ENCODE peak calls at places on chromosomes 13 and 19, in nine cellular contexts. One of them, this sample, is unnamed.

GRCh38 chr13:101868585-101869469 is 416.4 kb downstream of the ITGBL1 start:
- DNase-seq in T1000: no peak
- DNase-seq in mesendoderm: no peak
- DNase-seq in ovary: no peak
- DNase-seq in stromal cell of bone marrow: no peak
- DNase-seq in glutamatergic neuron: no peak
- DNase-seq in stimulated activated CD4-positive, alpha-beta T cell treated with anti-CD3 and anti-CD28 coated beads, Interleukin-4, amount 100 ng/mL, for 24 hours: no peak
- DNase-seq in progenitor cell of endocrine pancreas: no peak
- DNase-seq in hippocampal formation: no peak
- DNase-seq in this sample: no peak

GRCh38 chr19:42080764-42081375 is 4.9 kb downstream of the ZNF574 start:
- DNase-seq in T1000: no peak
- DNase-seq in mesendoderm: no peak
- DNase-seq in ovary: no peak
- DNase-seq in stromal cell of bone marrow: no peak
- DNase-seq in glutamatergic neuron: no peak
- DNase-seq in stimulated activated CD4-positive, alpha-beta T cell treated with anti-CD3 and anti-CD28 coated beads, Interleukin-4, amount 100 ng/mL, for 24 hours: no peak
- DNase-seq in progenitor cell of endocrine pancreas: no peak
- DNase-seq in hippocampal formation: no peak
- DNase-seq in this sample: no peak

GRCh38 chr13:51933466-51934058 is 71.8 kb downstream of the CCDC70 start:
- DNase-seq in T1000: no peak
- DNase-seq in mesendoderm: no peak
- DNase-seq in ovary: no peak
- DNase-seq in stromal cell of bone marrow: no peak
- DNase-seq in glutamatergic neuron: no peak
- DNase-seq in stimulated activated CD4-positive, alpha-beta T cell treated with anti-CD3 and anti-CD28 coated beads, Interleukin-4, amount 100 ng/mL, for 24 hours: no peak
- DNase-seq in progenitor cell of endocrine pancreas: no peak
- DNase-seq in hippocampal formation: no peak
- DNase-seq in this sample: no peak

GRCh38 chr19:31641591-31641990 is 292.4 kb upstream of the TSHZ3 start:
- DNase-seq in T1000: no peak
- DNase-seq in mesendoderm: no peak
- DNase-seq in ovary: no peak
- DNase-seq in stromal cell of bone marrow: no peak
- DNase-seq in glutamatergic neuron: no peak
- DNase-seq in stimulated activated CD4-positive, alpha-beta T cell treated with anti-CD3 and anti-CD28 coated beads, Interleukin-4, amount 100 ng/mL, for 24 hours: no peak
- DNase-seq in progenitor cell of endocrine pancreas: no peak
- DNase-seq in hippocampal formation: no peak
- DNase-seq in this sample: no peak

GRCh38 chr13:41384749-41385503 is 72.4 kb upstream of the RGCC start:
- DNase-seq in T1000: no peak
- DNase-seq in mesendoderm: peak
- DNase-seq in ovary: no peak
- DNase-seq in stromal cell of bone marrow: no peak
- DNase-seq in glutamatergic neuron: no peak
- DNase-seq in stimulated activated CD4-positive, alpha-beta T cell treated with anti-CD3 and anti-CD28 coated beads, Interleukin-4, amount 100 ng/mL, for 24 hours: no peak
- DNase-seq in progenitor cell of endocrine pancreas: no peak
- DNase-seq in hippocampal formation: no peak
- DNase-seq in this sample: no peak

GRCh38 chr13:81442904-81443303 is 1102.0 kb upstream of the SPRY2 start:
- DNase-seq in T1000: no peak
- DNase-seq in mesendoderm: no peak
- DNase-seq in ovary: no peak
- DNase-seq in stromal cell of bone marrow: no peak
- DNase-seq in glutamatergic neuron: no peak
- DNase-seq in stimulated activated CD4-positive, alpha-beta T cell treated with anti-CD3 and anti-CD28 coated beads, Interleukin-4, amount 100 ng/mL, for 24 hours: no peak
- DNase-seq in progenitor cell of endocrine pancreas: no peak
- DNase-seq in hippocampal formation: no peak
- DNase-seq in this sample: no peak

GRCh38 chr13:93847162-93847561 is 620.6 kb downstream of the GPC6 start:
- DNase-seq in T1000: no peak
- DNase-seq in mesendoderm: no peak
- DNase-seq in ovary: no peak
- DNase-seq in stromal cell of bone marrow: peak
- DNase-seq in glutamatergic neuron: no peak
- DNase-seq in stimulated activated CD4-positive, alpha-beta T cell treated with anti-CD3 and anti-CD28 coated beads, Interleukin-4, amount 100 ng/mL, for 24 hours: no peak
- DNase-seq in progenitor cell of endocrine pancreas: no peak
- DNase-seq in hippocampal formation: no peak
- DNase-seq in this sample: peak

GRCh38 chr13:95355491-95355890 is 54.2 kb upstream of the ABCC4 start:
- DNase-seq in T1000: no peak
- DNase-seq in mesendoderm: no peak
- DNase-seq in ovary: no peak
- DNase-seq in stromal cell of bone marrow: peak
- DNase-seq in glutamatergic neuron: no peak
- DNase-seq in stimulated activated CD4-positive, alpha-beta T cell treated with anti-CD3 and anti-CD28 coated beads, Interleukin-4, amount 100 ng/mL, for 24 hours: no peak
- DNase-seq in progenitor cell of endocrine pancreas: no peak
- DNase-seq in hippocampal formation: no peak
- DNase-seq in this sample: no peak

GRCh38 chr13:43041368-43041921 is 18.1 kb downstream of the DNAJC15 start:
- DNase-seq in T1000: no peak
- DNase-seq in mesendoderm: no peak
- DNase-seq in ovary: no peak
- DNase-seq in stromal cell of bone marrow: no peak
- DNase-seq in glutamatergic neuron: no peak
- DNase-seq in stimulated activated CD4-positive, alpha-beta T cell treated with anti-CD3 and anti-CD28 coated beads, Interleukin-4, amount 100 ng/mL, for 24 hours: no peak
- DNase-seq in progenitor cell of endocrine pancreas: no peak
- DNase-seq in hippocampal formation: no peak
- DNase-seq in this sample: no peak

GRCh38 chr19:23056516-23056915 is 53.5 kb upstream of the ZNF728 start:
- DNase-seq in T1000: no peak
- DNase-seq in mesendoderm: no peak
- DNase-seq in ovary: no peak
- DNase-seq in stromal cell of bone marrow: no peak
- DNase-seq in glutamatergic neuron: no peak
- DNase-seq in stimulated activated CD4-positive, alpha-beta T cell treated with anti-CD3 and anti-CD28 coated beads, Interleukin-4, amount 100 ng/mL, for 24 hours: no peak
- DNase-seq in progenitor cell of endocrine pancreas: no peak
- DNase-seq in hippocampal formation: no peak
- DNase-seq in this sample: no peak

GRCh38 chr13:94658926-94659649 is 53.3 kb downstream of the SOX21 start:
- DNase-seq in T1000: no peak
- DNase-seq in mesendoderm: peak
- DNase-seq in ovary: no peak
- DNase-seq in stromal cell of bone marrow: no peak
- DNase-seq in glutamatergic neuron: no peak
- DNase-seq in stimulated activated CD4-positive, alpha-beta T cell treated with anti-CD3 and anti-CD28 coated beads, Interleukin-4, amount 100 ng/mL, for 24 hours: no peak
- DNase-seq in progenitor cell of endocrine pancreas: no peak
- DNase-seq in hippocampal formation: no peak
- DNase-seq in this sample: no peak

GRCh38 chr19:55525289-55526101 is 11.4 kb downstream of the SBK2 start:
- DNase-seq in T1000: no peak
- DNase-seq in mesendoderm: peak
- DNase-seq in ovary: no peak
- DNase-seq in stromal cell of bone marrow: no peak
- DNase-seq in glutamatergic neuron: no peak
- DNase-seq in stimulated activated CD4-positive, alpha-beta T cell treated with anti-CD3 and anti-CD28 coated beads, Interleukin-4, amount 100 ng/mL, for 24 hours: no peak
- DNase-seq in progenitor cell of endocrine pancreas: no peak
- DNase-seq in hippocampal formation: no peak
- DNase-seq in this sample: no peak

GRCh38 chr19:14138576-14139265 is 2.3 kb upstream of the ASF1B start:
- DNase-seq in T1000: no peak
- DNase-seq in mesendoderm: no peak
- DNase-seq in ovary: no peak
- DNase-seq in stromal cell of bone marrow: peak
- DNase-seq in glutamatergic neuron: no peak
- DNase-seq in stimulated activated CD4-positive, alpha-beta T cell treated with anti-CD3 and anti-CD28 coated beads, Interleukin-4, amount 100 ng/mL, for 24 hours: no peak
- DNase-seq in progenitor cell of endocrine pancreas: no peak
- DNase-seq in hippocampal formation: peak
- DNase-seq in this sample: no peak

GRCh38 chr19:15432629-15433518 is 14.1 kb upstream of the AKAP8L start:
- DNase-seq in T1000: peak
- DNase-seq in mesendoderm: peak
- DNase-seq in ovary: peak
- DNase-seq in stromal cell of bone marrow: peak
- DNase-seq in glutamatergic neuron: peak
- DNase-seq in stimulated activated CD4-positive, alpha-beta T cell treated with anti-CD3 and anti-CD28 coated beads, Interleukin-4, amount 100 ng/mL, for 24 hours: peak
- DNase-seq in progenitor cell of endocrine pancreas: peak
- DNase-seq in hippocampal formation: peak
- DNase-seq in this sample: peak

GRCh38 chr19:37692956-37693660 is 26.5 kb downstream of the ZNF607 start:
- DNase-seq in T1000: no peak
- DNase-seq in mesendoderm: no peak
- DNase-seq in ovary: no peak
- DNase-seq in stromal cell of bone marrow: no peak
- DNase-seq in glutamatergic neuron: no peak
- DNase-seq in stimulated activated CD4-positive, alpha-beta T cell treated with anti-CD3 and anti-CD28 coated beads, Interleukin-4, amount 100 ng/mL, for 24 hours: no peak
- DNase-seq in progenitor cell of endocrine pancreas: no peak
- DNase-seq in hippocampal formation: peak
- DNase-seq in this sample: no peak

GRCh38 chr13:40179882-40180281 is 486.6 kb downstream of the FOXO1 start:
- DNase-seq in T1000: no peak
- DNase-seq in mesendoderm: no peak
- DNase-seq in ovary: no peak
- DNase-seq in stromal cell of bone marrow: no peak
- DNase-seq in glutamatergic neuron: no peak
- DNase-seq in stimulated activated CD4-positive, alpha-beta T cell treated with anti-CD3 and anti-CD28 coated beads, Interleukin-4, amount 100 ng/mL, for 24 hours: no peak
- DNase-seq in progenitor cell of endocrine pancreas: no peak
- DNase-seq in hippocampal formation: no peak
- DNase-seq in this sample: no peak

GRCh38 chr13:80199585-80200292 is 141.2 kb downstream of the SPRY2 start:
- DNase-seq in T1000: no peak
- DNase-seq in mesendoderm: no peak
- DNase-seq in ovary: no peak
- DNase-seq in stromal cell of bone marrow: no peak
- DNase-seq in glutamatergic neuron: no peak
- DNase-seq in stimulated activated CD4-positive, alpha-beta T cell treated with anti-CD3 and anti-CD28 coated beads, Interleukin-4, amount 100 ng/mL, for 24 hours: no peak
- DNase-seq in progenitor cell of endocrine pancreas: no peak
- DNase-seq in hippocampal formation: no peak
- DNase-seq in this sample: no peak

GRCh38 chr13:31625115-31625514 is 114.2 kb upstream of the RXFP2 start:
- DNase-seq in T1000: no peak
- DNase-seq in mesendoderm: peak
- DNase-seq in ovary: no peak
- DNase-seq in stromal cell of bone marrow: no peak
- DNase-seq in glutamatergic neuron: no peak
- DNase-seq in stimulated activated CD4-positive, alpha-beta T cell treated with anti-CD3 and anti-CD28 coated beads, Interleukin-4, amount 100 ng/mL, for 24 hours: no peak
- DNase-seq in progenitor cell of endocrine pancreas: no peak
- DNase-seq in hippocampal formation: no peak
- DNase-seq in this sample: no peak

GRCh38 chr19:3055741-3056453 is 6.4 kb downstream of the TLE5 start:
- DNase-seq in T1000: no peak
- DNase-seq in mesendoderm: peak
- DNase-seq in ovary: peak
- DNase-seq in stromal cell of bone marrow: no peak
- DNase-seq in glutamatergic neuron: no peak
- DNase-seq in stimulated activated CD4-positive, alpha-beta T cell treated with anti-CD3 and anti-CD28 coated beads, Interleukin-4, amount 100 ng/mL, for 24 hours: no peak
- DNase-seq in progenitor cell of endocrine pancreas: no peak
- DNase-seq in hippocampal formation: no peak
- DNase-seq in this sample: no peak

GRCh38 chr19:1854542-1855039 is 6.3 kb upstream of the REXO1 start:
- DNase-seq in T1000: no peak
- DNase-seq in mesendoderm: peak
- DNase-seq in ovary: no peak
- DNase-seq in stromal cell of bone marrow: no peak
- DNase-seq in glutamatergic neuron: peak
- DNase-seq in stimulated activated CD4-positive, alpha-beta T cell treated with anti-CD3 and anti-CD28 coated beads, Interleukin-4, amount 100 ng/mL, for 24 hours: no peak
- DNase-seq in progenitor cell of endocrine pancreas: no peak
- DNase-seq in hippocampal formation: no peak
- DNase-seq in this sample: no peak

GRCh38 chr13:91313103-91313502 is 34.4 kb upstream of the MIR17HG start:
- DNase-seq in T1000: no peak
- DNase-seq in mesendoderm: peak
- DNase-seq in ovary: no peak
- DNase-seq in stromal cell of bone marrow: peak
- DNase-seq in glutamatergic neuron: no peak
- DNase-seq in stimulated activated CD4-positive, alpha-beta T cell treated with anti-CD3 and anti-CD28 coated beads, Interleukin-4, amount 100 ng/mL, for 24 hours: peak
- DNase-seq in progenitor cell of endocrine pancreas: no peak
- DNase-seq in hippocampal formation: peak
- DNase-seq in this sample: no peak